ENCODE peak calls at places on chromosomes 4 and X, in six cellular contexts. L, M, P, U, Z and Q are unnamed samples.

GRCh38 chrX:97330150-97330549 is 446.4 kb downstream of the RPA4 start:
- DNase-seq in L (no peak), M (no peak), P (no peak), U (no peak), Z (no peak), Q (no peak)

GRCh38 chr4:125306112-125306511 is 8.6 kb upstream of the FAT4 start:
- DNase-seq in L (no peak), M (no peak), P (no peak), U (no peak), Z (no peak), Q (no peak)

GRCh38 chrX:132257116-132257515 is 37.9 kb upstream of the RAP2C start:
- DNase-seq in L (no peak), M (no peak), P (no peak), U (no peak), Z (peak), Q (no peak)

GRCh38 chr4:11160288-11160687 is 268.4 kb downstream of the HS3ST1 start:
- DNase-seq in L (no peak), M (no peak), P (no peak), U (no peak), Z (peak), Q (no peak)

GRCh38 chr4:67051000-67051789 is 494.1 kb downstream of the CENPC start:
- DNase-seq in L (no peak), M (no peak), P (no peak), U (no peak), Z (no peak), Q (no peak)

GRCh38 chrX:85955510-85955909 is 91.8 kb downstream of the CHM start:
- DNase-seq in L (no peak), M (no peak), P (no peak), U (no peak), Z (no peak), Q (no peak)

GRCh38 chr4:56655209-56655626 is 25.9 kb downstream of the HOPX start:
- DNase-seq in L (no peak), M (no peak), P (no peak), U (no peak), Z (no peak), Q (no peak)

GRCh38 chrX:133402830-133403625 is 12.3 kb downstream of the GPC4 start:
- DNase-seq in L (no peak), M (no peak), P (no peak), U (no peak), Z (no peak), Q (no peak)

GRCh38 chr4:78940752-78941151 is 1.5 kb upstream of the PAQR3 start:
- DNase-seq in L (no peak), M (no peak), P (no peak), U (no peak), Z (no peak), Q (no peak)

GRCh38 chrX:149495573-149496071 is 9.5 kb downstream of the IDS start:
- DNase-seq in L (no peak), M (peak), P (no peak), U (peak), Z (peak), Q (no peak)

GRCh38 chr4:46254788-46255187 is 130.9 kb upstream of the GABRG1 start:
- DNase-seq in L (no peak), M (no peak), P (no peak), U (no peak), Z (no peak), Q (no peak)

GRCh38 chrX:105567046-105567445 is 255.3 kb upstream of the NRK start:
- DNase-seq in L (no peak), M (no peak), P (no peak), U (no peak), Z (no peak), Q (no peak)

GRCh38 chr4:39429476-39430310 is 23.0 kb downstream of the KLB start:
- DNase-seq in L (no peak), M (no peak), P (no peak), U (no peak), Z (no peak), Q (no peak)

GRCh38 chr4:169241480-169241879 is 29.3 kb downstream of the SH3RF1 start:
- DNase-seq in L (no peak), M (no peak), P (no peak), U (no peak), Z (peak), Q (no peak)

GRCh38 chr4:1531683-1532548 is 125.7 kb upstream of the NKX1-1 start:
- DNase-seq in L (no peak), M (no peak), P (no peak), U (no peak), Z (no peak), Q (no peak)

GRCh38 chr4:93710101-93710846 is 118.3 kb upstream of the ATOH1 start:
- DNase-seq in L (no peak), M (no peak), P (peak), U (no peak), Z (no peak), Q (no peak)

GRCh38 chr4:87516683-87517082 is 12.5 kb downstream of the SPARCL1 start:
- DNase-seq in L (no peak), M (no peak), P (peak), U (no peak), Z (peak), Q (no peak)

GRCh38 chr4:150135134-150135773 is 57.0 kb downstream of the DCLK2 start:
- DNase-seq in L (no peak), M (no peak), P (no peak), U (no peak), Z (no peak), Q (no peak)

DNA sequence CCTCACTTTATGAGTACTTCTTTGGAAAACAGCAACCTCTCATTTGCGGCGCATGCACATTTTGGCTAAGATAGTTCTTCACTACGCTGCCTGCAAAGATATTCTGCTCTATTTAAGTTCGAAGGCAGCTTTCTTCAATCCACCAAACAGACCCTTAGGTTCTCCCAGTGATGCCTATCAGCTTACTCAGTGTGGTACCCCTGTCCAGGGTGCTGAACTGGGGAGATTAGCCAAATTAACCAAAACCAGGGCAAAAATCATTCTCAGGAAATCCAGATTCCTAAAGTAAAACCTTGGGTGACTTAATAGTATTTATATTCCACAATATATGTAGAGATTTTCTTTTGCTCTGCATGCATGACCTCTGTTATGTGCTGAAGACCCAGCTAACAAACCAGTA is 418.0 kb downstream of the STIM2 start:
- DNase-seq in L (no peak), M (no peak), P (no peak), U (no peak), Z (peak), Q (no peak)
- H3K4me3 ChIP-seq in L (no peak), M (no peak), P (no peak), U (no peak), Z (no peak), Q (no peak)

DNA sequence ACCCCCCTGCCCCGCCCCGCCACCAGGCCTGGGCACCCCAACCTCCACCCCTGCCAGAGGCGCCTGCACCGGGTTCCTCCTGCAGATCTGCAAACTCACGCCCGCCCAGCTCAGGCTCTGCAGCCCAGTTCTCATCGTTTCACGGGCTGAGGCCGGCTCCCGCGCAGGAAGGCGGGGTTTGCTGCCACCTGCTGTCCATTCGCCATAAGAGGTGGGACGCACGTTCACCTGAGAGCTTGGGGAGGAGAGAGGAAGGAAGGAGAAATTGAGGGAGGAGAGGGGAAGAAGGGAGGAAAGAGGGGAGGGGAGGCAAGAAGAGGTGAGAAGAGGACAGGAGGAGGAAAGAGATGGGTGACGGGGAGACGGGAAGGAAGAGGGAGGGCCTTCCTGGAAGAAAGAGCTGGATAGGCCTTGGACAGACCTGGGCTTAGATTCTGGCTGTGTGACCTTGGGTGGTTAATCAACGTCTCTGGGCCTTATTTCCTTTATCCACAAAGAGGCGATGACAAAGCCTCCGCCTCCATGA is 114.5 kb downstream of the ADRA2C start:
- DNase-seq in L (no peak), M (peak), P (peak), U (peak), Z (peak), Q (peak)
- H3K4me3 ChIP-seq in L (peak), M (no peak), P (no peak), U (no peak), Z (no peak), Q (no peak)

GRCh38 chr4:73970011-73970410 is 11.8 kb downstream of the PF4 start:
- DNase-seq in L (no peak), M (no peak), P (no peak), U (no peak), Z (no peak), Q (no peak)
- H3K4me3 ChIP-seq in L (no peak), M (no peak), P (no peak), U (no peak), Z (no peak), Q (no peak)

GRCh38 chr4:145177511-145177905 is 2.9 kb downstream of the OTUD4 start:
- DNase-seq in L (no peak), M (no peak), P (no peak), U (no peak), Z (peak), Q (no peak)

GRCh38 chr4:145179201-145179860 is 1.1 kb downstream of the OTUD4 start:
- DNase-seq in L (no peak), M (peak), P (peak), U (peak), Z (peak), Q (peak)

GRCh38 chr4:145177906-145178538 is 2.4 kb downstream of the OTUD4 start:
- DNase-seq in L (no peak), M (peak), P (no peak), U (no peak), Z (peak), Q (no peak)

GRCh38 chr4:145178740-145179139 is 1.6 kb downstream of the OTUD4 start:
- DNase-seq in L (no peak), M (no peak), P (no peak), U (no peak), Z (no peak), Q (no peak)

DNA sequence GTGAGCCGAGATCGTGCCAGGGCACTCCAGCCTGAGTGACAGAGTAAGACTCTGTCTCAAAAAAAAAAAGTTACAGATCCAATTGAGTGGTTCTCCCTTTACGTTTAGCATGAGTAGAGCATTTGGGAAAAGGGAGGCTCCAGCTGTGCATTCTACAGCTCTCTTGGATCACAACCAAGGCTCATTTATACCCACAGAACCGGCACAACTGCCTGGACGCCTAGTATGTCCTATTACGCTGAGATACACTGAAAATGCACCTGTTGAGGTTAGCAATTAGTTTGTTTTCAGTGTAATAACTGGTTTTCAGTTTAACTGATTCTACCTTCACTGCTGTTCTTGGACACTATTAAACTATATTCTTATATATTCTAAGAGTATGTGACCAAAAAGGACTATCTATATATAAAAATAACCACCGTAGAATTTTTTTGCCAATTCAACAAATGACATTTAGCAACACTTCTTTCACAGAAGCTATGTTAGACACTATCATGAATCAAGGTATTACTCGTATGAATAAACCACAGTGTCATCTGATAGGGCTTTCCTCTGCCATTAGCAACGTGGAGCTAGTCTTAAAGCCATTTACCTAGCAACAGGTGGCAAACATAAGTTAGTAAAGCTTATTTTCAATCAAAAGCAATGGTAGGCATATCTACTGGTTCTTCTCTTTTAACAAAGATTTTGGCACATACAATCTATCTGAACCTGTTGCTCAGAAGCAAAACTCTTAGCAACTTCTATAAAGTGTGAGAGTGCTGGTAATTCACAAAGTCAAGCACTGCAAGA is 3.6 kb downstream of the OTUD4 start:
- DNase-seq in L (no peak), M (no peak), P (no peak), U (no peak), Z (no peak), Q (no peak)
- H3K4me3 ChIP-seq in L (peak), M (no peak), P (no peak), U (no peak), Z (peak), Q (peak)

GRCh38 chrX:153725832-153726285 is 1.2 kb downstream of the ABCD1 start:
- DNase-seq in L (no peak), M (no peak), P (no peak), U (no peak), Z (no peak), Q (no peak)
- H3K4me3 ChIP-seq in L (peak), M (no peak), P (no peak), U (no peak), Z (peak), Q (peak)

GRCh38 chr4:137532869-137533236 is 559 bp upstream of the PCDH18 start:
- DNase-seq in L (no peak), M (no peak), P (no peak), U (no peak), Z (no peak), Q (no peak)

GRCh38 chr4:137535718-137536117 is 3.4 kb upstream of the PCDH18 start:
- DNase-seq in L (no peak), M (no peak), P (no peak), U (no peak), Z (no peak), Q (no peak)

GRCh38 chr4:137531951-137532868 is at the start of gene PCDH18:
- DNase-seq in L (peak), M (peak), P (no peak), U (peak), Z (peak), Q (peak)

GRCh38 chr4:137533855-137534254 is 1.6 kb upstream of the PCDH18 start:
- DNase-seq in L (no peak), M (no peak), P (no peak), U (no peak), Z (no peak), Q (no peak)

DNA sequence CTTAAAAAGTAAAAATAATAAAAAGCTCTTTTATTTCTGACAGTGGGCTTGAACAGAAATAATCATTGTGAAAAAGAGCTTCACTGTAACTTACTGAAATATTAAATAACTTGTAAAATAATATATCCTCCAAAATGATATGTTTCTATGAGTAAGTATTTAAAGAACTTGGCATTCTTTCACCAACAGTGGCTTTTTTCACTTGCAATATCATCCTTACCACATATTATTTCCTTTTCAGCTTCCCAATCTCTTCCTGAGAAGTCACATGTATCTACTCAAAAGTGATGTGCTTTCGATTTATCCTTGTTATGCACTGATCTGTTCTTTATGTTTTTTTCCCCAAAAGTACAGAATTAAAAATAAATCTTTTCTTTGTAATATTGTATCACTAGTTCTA is 2.2 kb upstream of the PCDH18 start:
- DNase-seq in L (no peak), M (no peak), P (no peak), U (no peak), Z (peak), Q (no peak)
- H3K4me3 ChIP-seq in L (no peak), M (no peak), P (no peak), U (no peak), Z (no peak), Q (no peak)

GRCh38 chr4:143700420-143701352 is at the start of gene FREM3:
- DNase-seq in L (no peak), M (no peak), P (peak), U (no peak), Z (no peak), Q (no peak)

GRCh38 chr4:143701365-143701764 is 890 bp upstream of the FREM3 start:
- DNase-seq in L (no peak), M (no peak), P (no peak), U (no peak), Z (no peak), Q (no peak)

GRCh38 chr4:143699331-143700059 is 980 bp downstream of the FREM3 start:
- DNase-seq in L (no peak), M (no peak), P (no peak), U (no peak), Z (no peak), Q (no peak)

DNA sequence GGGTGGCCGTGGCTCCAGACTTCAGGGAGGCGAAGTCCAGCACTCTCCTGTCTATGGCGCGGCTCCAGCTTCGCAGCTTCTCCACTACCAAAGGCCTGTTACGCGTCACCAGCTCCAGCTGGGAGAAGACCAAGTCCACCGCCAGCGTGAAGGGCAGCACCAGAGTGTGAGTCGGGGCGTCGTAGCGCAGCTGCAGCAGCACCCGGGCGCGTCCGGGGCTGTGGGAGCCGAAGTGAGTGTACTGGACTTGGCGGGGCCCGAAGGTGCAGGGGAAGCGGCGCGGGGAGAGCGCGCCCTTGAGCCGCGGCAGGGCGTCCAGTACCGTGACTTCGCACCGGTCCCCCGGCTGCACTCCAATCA is 435 bp downstream of the FREM3 start:
- DNase-seq in L (no peak), M (peak), P (no peak), U (no peak), Z (no peak), Q (no peak)
- H3K4me3 ChIP-seq in L (peak), M (no peak), P (no peak), U (no peak), Z (no peak), Q (peak)

GRCh38 chr4:53656421-53656981 is 65.2 kb upstream of the LNX1 start:
- DNase-seq in L (no peak), M (no peak), P (no peak), U (no peak), Z (peak), Q (no peak)
- H3K4me3 ChIP-seq in L (no peak), M (no peak), P (no peak), U (no peak), Z (no peak), Q (no peak)